ENCODE peak calls at places on chromosomes 2 and 18, in eight cellular contexts. A is OCI-LY7, M is SK-N-SH, H is MM.1S, W is HCT116, P is neural progenitor cell, V is GM23338, K is PC-3. E is an unnamed sample.

GRCh38 chr2:236715511-236715961 is 145.9 kb downstream of the ACKR3 start:
- DNase-seq in A (no peak), M (no peak), H (no peak), W (no peak), P (peak; percentile 92), V (no peak), K (no peak), E (peak; percentile 52)

GRCh38 chr2:11757101-11757500 is 10.7 kb downstream of the LPIN1 start:
- DNase-seq in A (no peak), M (no peak), H (peak; percentile 35), W (no peak), P (no peak), V (no peak), K (no peak), E (no peak)

GRCh38 chr2:98172150-98172765 is 85.3 kb downstream of the VWA3B start:
- DNase-seq in A (no peak), M (no peak), H (no peak), W (no peak), P (no peak), V (no peak), K (no peak), E (no peak)

GRCh38 chr2:231399853-231400667 is 4.5 kb downstream of the B3GNT7 start:
- DNase-seq in A (no peak), M (peak; percentile 88), H (no peak), W (no peak), P (no peak), V (no peak), K (peak; percentile 67), E (peak; percentile 57)

GRCh38 chr2:240595381-240596079 is 9.0 kb downstream of the CAPN10 start:
- DNase-seq in A (peak; percentile 43), M (peak; percentile 76), H (no peak), W (no peak), P (peak; percentile 61), V (peak; percentile 86), K (no peak), E (peak; percentile 31)

GRCh38 chr2:97992836-97993825 is 2.6 kb downstream of the TMEM131 start:
- DNase-seq in A (no peak), M (no peak), H (no peak), W (no peak), P (no peak), V (no peak), K (peak; percentile 38), E (peak; percentile 56)

GRCh38 chr18:79380816-79381806 is 14.6 kb upstream of the NFATC1 start:
- DNase-seq in A (peak; percentile 50), M (peak; percentile 92), H (no peak), W (no peak), P (peak; percentile 85), V (peak; percentile 89), K (peak; percentile 71), E (peak; percentile 67)

GRCh38 chr2:112134120-112134519 is 4.1 kb upstream of the FBLN7 start:
- DNase-seq in A (no peak), M (no peak), H (no peak), W (no peak), P (no peak), V (no peak), K (no peak), E (no peak)

GRCh38 chr2:43081131-43081745 is 145.2 kb downstream of the ZFP36L2 start:
- DNase-seq in A (no peak), M (no peak), H (no peak), W (no peak), P (no peak), V (no peak), K (no peak), E (no peak)

GRCh38 chr2:204104821-204105220 is 168.3 kb downstream of the ICOS start:
- DNase-seq in A (no peak), M (no peak), H (no peak), W (no peak), P (no peak), V (no peak), K (no peak), E (no peak)

GRCh38 chr2:176106636-176107539 is at the start of gene HOXD11:
- DNase-seq in A (no peak), M (peak; percentile 69), H (no peak), W (no peak), P (peak; percentile 65), V (peak; percentile 83), K (no peak), E (peak; percentile 96)

GRCh38 chr2:134244091-134244490 is 9.8 kb upstream of the MGAT5 start:
- DNase-seq in A (no peak), M (no peak), H (no peak), W (no peak), P (no peak), V (no peak), K (no peak), E (peak; percentile 60)

GRCh38 chr18:59715966-59716369 is 18.7 kb upstream of the CCBE1 start:
- DNase-seq in A (no peak), M (no peak), H (no peak), W (peak; percentile 8), P (no peak), V (no peak), K (peak; percentile 95), E (peak; percentile 96)

GRCh38 chr18:78789850-78790249 is 189.8 kb upstream of the SALL3 start:
- DNase-seq in A (no peak), M (no peak), H (no peak), W (no peak), P (no peak), V (no peak), K (no peak), E (no peak)

GRCh38 chr2:101107246-101107645 is 43.9 kb downstream of the TBC1D8 start:
- DNase-seq in A (no peak), M (no peak), H (no peak), W (no peak), P (no peak), V (no peak), K (no peak), E (no peak)
- H3K4me2 ChIP-seq in A (no peak overlapping the region), M (no peak overlapping the region), H (no peak overlapping the region), W (no peak overlapping the region), P (no peak overlapping the region), V (no peak overlapping the region), K (no peak overlapping the region), E (no peak overlapping the region)

DNA sequence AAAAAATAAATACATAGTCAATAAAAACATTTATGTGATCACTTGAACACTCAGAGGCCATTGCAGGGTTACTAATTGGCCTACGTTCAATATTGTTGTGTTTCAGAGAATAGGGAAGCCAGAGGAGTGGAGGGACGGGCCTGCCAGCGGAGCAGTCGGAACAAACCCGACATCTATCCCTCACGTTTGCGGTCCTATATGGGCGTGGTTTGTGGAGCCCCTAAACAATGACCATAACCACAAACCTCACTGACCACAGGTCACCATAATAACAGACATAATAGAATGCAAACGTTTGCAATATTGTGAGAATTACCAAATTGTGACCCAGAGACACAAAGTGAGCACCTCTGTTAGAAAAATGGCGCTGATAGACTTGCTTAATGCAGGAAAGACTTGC is 19.5 kb upstream of the ZNF516 start:
- DNase-seq in A (no peak), M (no peak), H (no peak), W (no peak), P (no peak), V (no peak), K (no peak), E (no peak)
- TF ChIP-seq EZH2phosphoT487 in A (no peak), M (no peak), H (no peak), W (no peak), P (no peak), V (no peak), K (no peak), E (no peak)

GRCh38 chr18:35246831-35247230 is 6.0 kb downstream of the ZNF397 start:
- DNase-seq in A (no peak), M (no peak), H (no peak), W (no peak), P (no peak), V (no peak), K (no peak), E (no peak)
- H3K4me2 ChIP-seq in A (no peak overlapping the region), M (no peak overlapping the region), H (no peak overlapping the region), W (no peak overlapping the region), P (no peak overlapping the region), V (no peak overlapping the region), K (no peak overlapping the region), E (no peak overlapping the region)

GRCh38 chr2:4269885-4270284 is 566.5 kb downstream of the DCDC2C start:
- DNase-seq in A (no peak), M (no peak), H (no peak), W (no peak), P (no peak), V (no peak), K (no peak), E (no peak)
- TF ChIP-seq EZH2phosphoT487 in A (no peak), M (no peak), H (no peak), W (no peak), P (no peak), V (no peak), K (no peak), E (no peak)

DNA sequence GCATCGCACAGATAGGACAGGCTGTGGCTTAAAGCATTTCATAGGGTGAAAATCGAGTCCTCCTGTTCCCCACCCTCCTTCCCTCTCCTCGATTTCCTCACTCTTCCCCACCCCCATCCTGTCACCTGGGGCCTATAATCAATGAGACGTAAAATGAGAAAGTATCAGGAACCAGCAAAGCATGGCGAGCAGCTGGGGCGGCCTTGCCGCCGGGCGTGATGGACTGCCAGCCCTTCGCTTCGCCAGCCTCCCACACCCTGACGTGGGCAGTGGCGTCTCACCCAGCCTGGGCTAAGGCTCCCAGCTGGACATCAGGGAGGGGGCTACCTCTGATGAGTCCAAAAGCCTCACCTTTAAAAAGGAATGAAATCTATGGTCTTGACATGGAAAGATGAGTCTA is 11.1 kb downstream of the SLC30A3 start:
- DNase-seq in A (peak; percentile 55), M (no peak), H (no peak), W (no peak), P (no peak), V (no peak), K (no peak), E (no peak)
- H3K4me2 ChIP-seq in A (peak overlapping the region; percentile 76), M (no peak overlapping the region), H (no peak overlapping the region), W (no peak overlapping the region), P (no peak overlapping the region), V (no peak overlapping the region), K (no peak overlapping the region), E (no peak overlapping the region)

E was measured in GM23248.